ENCODE peak calls at places on chromosomes 12 and 14, in six cellular contexts. A is NCI-H460, N is endothelial cell, G is SK-N-MC, J is ACHN, O is MV-4-11. Q is an unnamed sample.

GRCh38 chr14:99317231-99318090 is 45.5 kb upstream of the BCL11B start:
- DNase-seq in O (no peak), J (no peak), G (no peak), N (no peak), A (no peak), Q (no peak)

GRCh38 chr12:27840229-27840999 is 60.4 kb upstream of the MANSC4 start:
- DNase-seq in A (no peak), N (no peak), G (no peak), J (no peak), O (peak), Q (no peak)

GRCh38 chr12:65171870-65172269 is 2.5 kb downstream of the LEMD3 start:
- DNase-seq in N (no peak), A (no peak), O (no peak), G (no peak), J (no peak), Q (no peak)

GRCh38 chr14:106489112-106489881 is 962.9 kb downstream of the TMEM121 start:
- DNase-seq in N (no peak), G (no peak), J (no peak), O (no peak), A (no peak), Q (no peak)

GRCh38 chr12:117318591-117318990 is 42.8 kb downstream of the NOS1 start:
- DNase-seq in N (no peak), A (no peak), G (no peak), O (no peak), J (no peak), Q (no peak)

GRCh38 chr12:125773033-125773432 is 707.8 kb downstream of the AACS start:
- DNase-seq in N (no peak), J (peak), O (no peak), A (peak), G (no peak), Q (peak)

GRCh38 chr14:80634106-80634758 is 307.3 kb downstream of the CEP128 start:
- DNase-seq in N (no peak), O (no peak), A (no peak), G (peak), J (no peak), Q (no peak)

GRCh38 chr12:12964255-12964654 is 12.3 kb upstream of the GPRC5D start:
- DNase-seq in O (peak), N (no peak), J (no peak), A (no peak), G (no peak), Q (no peak)

GRCh38 chr12:106021516-106021915 is 117.2 kb downstream of the NUAK1 start:
- DNase-seq in J (no peak), G (no peak), A (no peak), N (no peak), O (no peak), Q (no peak)

GRCh38 chr12:48031135-48031960 is 27.1 kb upstream of the COL2A1 start:
- DNase-seq in A (no peak), J (no peak), N (no peak), G (no peak), O (no peak), Q (no peak)

GRCh38 chr12:115953450-115953849 is 324.0 kb downstream of the MED13L start:
- DNase-seq in O (no peak), A (no peak), J (no peak), G (no peak), N (no peak), Q (no peak)

GRCh38 chr14:72788255-72788654 is 105.6 kb downstream of the DPF3 start:
- DNase-seq in N (no peak), J (no peak), O (no peak), A (no peak), G (no peak), Q (no peak)

GRCh38 chr14:105039458-105040205 is 18.7 kb upstream of the CDCA4 start:
- DNase-seq in A (no peak), N (no peak), J (no peak), O (no peak), G (no peak), Q (peak)

GRCh38 chr14:54133896-54134295 is 177.3 kb upstream of the BMP4 start:
- DNase-seq in O (no peak), J (peak), A (no peak), G (no peak), N (no peak), Q (no peak)

GRCh38 chr12:71661977-71662522 is 1.6 kb downstream of the ZFC3H1 start:
- DNase-seq in N (no peak), J (peak), O (no peak), A (no peak), G (no peak), Q (no peak)

GRCh38 chr12:57210926-57211700 is 5.5 kb upstream of the NXPH4 start:
- DNase-seq in O (peak), A (no peak), J (no peak), G (no peak), N (no peak), Q (no peak)

GRCh38 chr14:69353168-69353567 is 44.9 kb downstream of the ERH start:
- DNase-seq in J (no peak), G (no peak), A (no peak), N (no peak), O (no peak), Q (no peak)

GRCh38 chr14:89813485-89814080 is 140.9 kb downstream of the EFCAB11 start:
- DNase-seq in A (no peak), O (peak), G (no peak), N (no peak), J (no peak), Q (no peak)

GRCh38 chr12:12333407-12333831 is 16.6 kb downstream of the MANSC1 start:
- DNase-seq in N (no peak), G (no peak), A (no peak), O (no peak), J (peak), Q (no peak)

GRCh38 chr12:120194534-120195395 is at the start of gene GCN1:
- DNase-seq in A (peak), G (no peak), N (peak), O (peak), J (peak), Q (peak)

GRCh38 chr12:64522316-64522715 is 70.4 kb downstream of the TBK1 start:
- DNase-seq in G (no peak), N (no peak), J (no peak), O (peak), A (no peak), Q (no peak)